ENCODE peak calls at places on chromosomes 1 and 21, in five cellular contexts. O is A549, N is GM13976, I is progenitor cell of endocrine pancreas, Y is sigmoid colon. J is an unnamed sample.

GRCh38 chr1:46612937-46613660 is 3.5 kb downstream of the MOB3C start:
- DNase-seq in O (no peak), N (no peak), I (no peak), Y (peak), J (no peak)

GRCh38 chr21:42830456-42831455 is 48.6 kb downstream of the WDR4 start:
- DNase-seq in O (no peak), N (peak), I (no peak), Y (peak), J (peak)

GRCh38 chr1:8510041-8510823 is 192.3 kb downstream of the SLC45A1 start:
- DNase-seq in O (no peak), N (peak), I (no peak), Y (peak), J (no peak)

GRCh38 chr1:41776896-41777431 is 141.8 kb downstream of the HIVEP3 start:
- DNase-seq in O (no peak), N (no peak), I (no peak), Y (no peak), J (no peak)

GRCh38 chr1:160662888-160663287 is 16.0 kb upstream of the SLAMF1 start:
- DNase-seq in O (no peak), N (no peak), I (no peak), Y (no peak), J (no peak)

GRCh38 chr1:183164963-183165362 is 21.1 kb upstream of the LAMC2 start:
- DNase-seq in O (no peak), N (no peak), I (no peak), Y (no peak), J (no peak)

GRCh38 chr1:218498061-218498938 is 153.2 kb downstream of the TGFB2 start:
- DNase-seq in O (no peak), N (no peak), I (no peak), Y (no peak), J (no peak)

GRCh38 chr1:30834249-30834648 is 74.3 kb downstream of the SDC3 start:
- DNase-seq in O (no peak), N (no peak), I (no peak), Y (no peak), J (no peak)

GRCh38 chr21:32337206-32337605 is 38.6 kb downstream of the MRAP start:
- DNase-seq in O (no peak), N (no peak), I (no peak), Y (no peak), J (no peak)

GRCh38 chr1:167440345-167440744 is 78.0 kb downstream of the CD247 start:
- DNase-seq in O (no peak), N (no peak), I (no peak), Y (no peak), J (no peak)

GRCh38 chr1:167440776-167441175 is 77.6 kb downstream of the CD247 start:
- DNase-seq in O (no peak), N (no peak), I (no peak), Y (no peak), J (no peak)

GRCh38 chr1:167441222-167441621 is 77.1 kb downstream of the CD247 start:
- DNase-seq in O (no peak), N (no peak), I (no peak), Y (no peak), J (peak)

GRCh38 chr1:167438171-167439138 is 79.9 kb downstream of the CD247 start:
- DNase-seq in O (no peak), N (no peak), I (no peak), Y (no peak), J (peak)

DNA sequence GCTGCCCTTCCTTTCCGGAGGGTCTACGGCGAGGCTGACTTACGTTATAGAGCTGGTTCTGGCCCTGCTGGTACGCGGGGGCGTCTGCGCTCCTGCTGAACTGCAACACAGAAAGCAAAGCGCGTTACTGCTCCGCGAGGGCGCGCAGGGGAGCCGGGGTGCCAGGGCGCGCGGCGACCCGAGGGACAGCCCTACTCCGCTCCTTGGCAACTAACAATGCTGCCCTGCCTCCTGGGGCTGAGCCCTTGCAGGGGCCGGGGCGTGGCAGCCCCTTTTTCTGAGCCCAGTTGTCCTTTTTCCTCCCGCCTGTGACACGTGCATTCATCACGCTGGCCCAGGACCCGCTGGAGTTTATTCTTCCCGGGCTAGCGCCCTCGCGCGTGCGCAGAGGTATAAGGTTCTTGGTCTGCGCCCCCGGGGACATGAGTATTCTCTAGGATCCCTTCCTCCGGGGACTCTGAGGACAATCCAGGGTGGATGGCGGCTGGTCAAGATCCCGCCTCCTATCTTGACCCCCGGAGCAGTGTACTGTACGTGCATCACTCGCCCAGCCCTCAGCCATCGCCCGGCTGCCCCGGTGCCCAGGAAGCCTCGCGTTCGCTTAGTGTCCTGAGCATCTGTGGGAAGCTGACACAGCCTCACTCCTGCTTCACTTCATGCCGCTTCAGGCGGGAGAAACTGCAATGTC is 78.9 kb downstream of the CD247 start:
- DNase-seq in O (peak), N (peak), I (peak), Y (no peak), J (peak)
- TF ChIP-seq CTCF in O (peak), N (no peak), I (peak), Y (no peak), J (peak)

DNA sequence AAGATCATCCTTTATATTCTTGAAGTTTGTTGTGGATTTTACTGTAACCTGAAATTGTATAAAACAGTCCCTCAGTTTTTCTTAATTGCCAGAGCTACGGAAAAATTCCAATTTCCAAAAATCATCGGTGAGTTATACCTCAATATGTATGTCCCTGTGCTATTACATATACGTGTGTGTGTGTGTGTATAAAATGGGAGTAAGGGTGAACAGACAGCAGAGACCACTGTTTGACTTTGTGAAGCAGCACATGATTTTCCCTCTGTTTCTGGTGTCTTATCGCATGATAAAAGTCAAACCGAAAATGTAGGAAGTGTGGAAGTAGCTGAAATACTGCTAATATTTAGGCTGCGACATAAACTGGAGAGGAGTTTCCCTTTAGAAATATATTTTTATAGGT is 1.2 kb downstream of the OR2T1 start:
- DNase-seq in O (peak), N (no peak), I (no peak), Y (no peak), J (no peak)
- TF ChIP-seq CTCF in O (no peak), N (no peak), I (no peak), Y (no peak), J (no peak)

DNA sequence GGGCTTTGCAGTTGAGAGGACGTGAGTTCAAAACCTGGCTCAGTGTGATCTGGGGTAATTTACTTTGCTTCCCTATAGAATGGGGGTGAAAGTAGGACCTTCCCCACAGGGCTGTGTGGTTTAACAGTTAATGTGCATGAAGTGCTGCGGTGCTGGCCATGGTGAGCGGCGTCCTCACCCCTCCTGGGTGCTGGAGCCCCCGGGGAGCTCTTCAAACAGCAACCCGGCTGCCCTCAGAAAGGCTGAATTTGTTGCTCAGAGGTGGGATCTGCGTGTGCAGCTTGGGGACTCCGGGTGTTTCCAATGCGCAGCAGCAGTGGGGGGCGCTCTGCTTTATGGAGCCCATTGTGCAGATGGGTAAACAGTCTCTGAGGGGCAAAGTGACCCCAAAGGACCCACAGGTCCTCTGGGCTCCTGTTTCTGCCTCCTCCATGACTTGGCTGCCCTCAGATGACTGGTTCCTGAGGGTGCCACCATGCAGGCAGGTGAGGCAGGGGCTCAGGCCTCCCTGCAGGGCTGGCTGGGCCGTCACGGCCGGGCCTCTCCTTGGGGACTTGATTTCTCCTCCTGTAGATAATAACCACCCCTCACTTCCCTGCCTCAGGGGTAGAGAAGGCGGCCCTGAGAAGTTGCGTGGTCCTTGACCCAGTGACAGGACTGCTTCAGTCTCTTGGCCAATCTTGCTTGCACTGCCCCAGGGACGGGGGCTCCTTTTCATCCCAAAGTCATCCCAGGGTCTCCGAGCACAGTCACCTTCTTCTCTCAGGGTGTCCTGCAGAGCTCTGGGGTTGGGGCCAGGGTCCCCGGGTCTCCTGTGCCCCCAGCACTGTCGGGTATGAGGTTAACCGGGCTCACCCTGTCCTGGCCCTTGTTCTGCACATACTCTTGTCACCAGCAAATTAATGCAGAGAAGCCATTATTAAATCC is 40.3 kb downstream of the DMRTB1 start:
- DNase-seq in O (no peak), N (no peak), I (no peak), Y (no peak), J (no peak)
- TF ChIP-seq CTCF in O (no peak), N (no peak), I (no peak), Y (no peak), J (no peak)

GRCh38 chr1:18104546-18105100 is 3.0 kb upstream of the IGSF21 start:
- DNase-seq in O (no peak), N (no peak), I (no peak), Y (no peak), J (no peak)

GRCh38 chr1:18107671-18108312 is at the start of gene IGSF21:
- DNase-seq in O (no peak), N (no peak), I (no peak), Y (no peak), J (no peak)

GRCh38 chr1:18108313-18109057 is 887 bp downstream of the IGSF21 start:
- DNase-seq in O (no peak), N (no peak), I (no peak), Y (no peak), J (no peak)

GRCh38 chr1:18103788-18104421 is 3.7 kb upstream of the IGSF21 start:
- DNase-seq in O (no peak), N (no peak), I (no peak), Y (no peak), J (no peak)

DNA sequence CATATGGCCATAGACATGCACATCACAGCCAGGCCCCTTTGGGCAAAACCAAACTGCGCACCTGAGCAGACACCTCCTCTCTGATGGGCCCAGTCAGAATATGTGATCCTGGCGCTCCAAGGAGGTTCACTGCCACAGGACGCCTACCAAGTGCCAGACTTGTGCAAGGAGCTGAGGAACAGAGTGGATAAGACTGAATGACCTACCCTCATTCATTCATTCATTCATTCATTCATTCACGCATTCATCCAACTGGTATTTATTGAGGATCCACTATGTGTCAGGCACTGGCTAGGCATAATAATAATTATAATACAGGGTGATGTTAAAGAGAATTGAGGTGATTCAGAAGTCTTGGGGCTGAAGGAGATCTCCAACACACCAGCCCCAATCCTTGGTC is 2.4 kb upstream of the IGSF21 start:
- DNase-seq in O (no peak), N (no peak), I (no peak), Y (no peak), J (no peak)
- TF ChIP-seq CTCF in O (no peak), N (no peak), I (no peak), Y (no peak), J (no peak)

DNA sequence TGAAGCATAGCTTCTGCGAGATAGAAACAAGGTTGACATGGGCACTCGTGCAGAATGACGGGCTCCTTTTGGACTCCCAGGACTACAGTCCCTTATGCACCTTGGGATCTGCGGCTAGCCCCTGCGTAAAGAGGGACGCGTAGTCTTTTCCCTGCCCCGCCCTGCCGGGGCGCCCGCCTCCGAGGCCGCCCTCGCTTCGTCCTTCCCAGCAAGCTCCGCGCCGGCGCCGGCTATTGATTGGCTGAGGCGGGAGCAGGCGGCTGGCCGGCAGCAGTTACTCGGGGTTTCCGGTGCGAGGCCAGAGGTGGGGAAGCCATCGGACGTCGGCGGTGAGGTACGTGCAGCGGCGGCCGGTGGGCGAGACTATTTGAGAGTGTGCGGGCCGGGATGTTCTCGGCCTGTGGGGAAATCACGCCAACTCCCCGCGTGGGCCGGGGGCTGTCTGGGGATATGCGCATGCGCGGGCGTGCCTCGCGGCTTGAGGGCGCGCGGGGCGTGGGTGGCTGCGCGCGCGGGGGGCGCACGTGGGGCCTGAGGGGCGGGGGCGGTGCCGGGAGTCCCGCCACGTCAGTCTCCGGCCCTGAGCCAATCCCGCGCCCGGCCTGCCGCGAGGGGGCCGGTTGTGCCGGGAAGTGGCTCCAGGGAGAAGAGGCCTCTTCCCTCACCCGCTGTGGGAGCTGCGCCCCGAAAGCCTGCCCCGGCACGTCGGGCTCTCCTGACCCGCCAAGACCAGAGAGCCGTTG is at the start of gene TXLNA:
- DNase-seq in O (peak), N (peak), I (peak), Y (peak), J (peak)
- TF ChIP-seq CTCF in O (no peak), N (no peak), I (no peak), Y (no peak), J (peak)

GRCh38 chr1:246687002-246687401 is 37.2 kb upstream of the SCCPDH start:
- DNase-seq in O (no peak), N (no peak), I (no peak), Y (no peak), J (no peak)
- TF ChIP-seq CTCF in O (no peak), N (no peak), I (peak), Y (no peak), J (no peak)

DNA sequence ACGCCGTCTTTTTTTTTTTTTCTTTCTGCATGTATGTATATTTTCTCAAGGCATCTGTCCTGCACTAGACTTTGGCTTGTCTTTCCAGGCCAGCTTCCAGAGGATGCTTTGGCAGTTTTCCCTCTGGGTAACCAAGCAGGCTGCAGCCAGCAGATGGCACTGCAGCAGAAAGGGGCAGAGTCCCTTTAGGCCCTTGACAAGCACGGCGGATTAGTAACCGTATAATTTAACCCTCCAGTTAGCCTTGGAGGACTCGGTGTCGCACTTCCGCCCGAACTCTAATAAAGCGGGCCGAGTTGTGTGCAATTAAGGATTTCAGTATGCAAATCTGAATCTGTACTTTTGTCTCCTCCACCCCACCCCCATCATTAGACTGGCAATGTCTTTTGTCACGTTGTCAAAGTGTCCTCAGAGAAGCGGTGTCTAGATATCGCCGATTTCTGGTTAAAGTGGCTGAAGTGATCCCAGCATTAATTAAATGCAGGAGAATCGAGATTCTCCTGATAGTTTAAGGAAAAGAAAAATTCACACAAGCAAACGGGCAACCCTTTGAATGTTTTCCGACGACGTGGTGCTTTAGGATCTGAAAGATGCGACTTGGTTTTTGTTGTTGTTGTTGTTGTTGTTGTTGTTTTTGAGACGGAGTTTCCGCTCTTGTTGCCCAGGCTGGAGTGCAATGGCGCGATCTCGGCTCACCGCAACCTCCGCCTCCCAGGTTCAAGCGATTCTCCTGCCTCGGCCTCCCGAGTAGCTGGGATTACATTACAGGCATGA is 1.1 kb upstream of the TMEM167B start:
- DNase-seq in O (peak), N (no peak), I (no peak), Y (peak), J (no peak)
- TF ChIP-seq CTCF in O (peak), N (peak), I (peak), Y (peak), J (peak)

GRCh38 chr1:6584126-6585080 is 4.6 kb downstream of the ZBTB48 start:
- DNase-seq in O (no peak), N (no peak), I (no peak), Y (no peak), J (no peak)
- TF ChIP-seq CTCF in O (no peak), N (no peak), I (peak), Y (no peak), J (peak)

J was measured in type B pancreatic cell.